ENCODE peak calls at places on chromosome 3, in nine cellular contexts. One of them, this sample, is unnamed.

GRCh38 chr3:48367201-48367600 is 4.8 kb upstream of the FBXW12 start:
- DNase-seq in vagina: no peak
- DNase-seq in GM12891: no peak
- DNase-seq in endothelial cell of umbilical vein: no peak
- DNase-seq in stomach: peak; percentile 31
- DNase-seq in esophagus squamous epithelium: no peak
- DNase-seq in transverse colon: peak; percentile 28
- DNase-seq in tibial nerve: no peak
- DNase-seq in uterus: no peak
- DNase-seq in this sample: no peak

GRCh38 chr3:118196183-118196582 is 838.5 kb downstream of the IGSF11 start:
- DNase-seq in uterus: no peak
- DNase-seq in esophagus squamous epithelium: no peak
- DNase-seq in stomach: no peak
- DNase-seq in endothelial cell of umbilical vein: no peak
- DNase-seq in GM12891: no peak
- DNase-seq in vagina: no peak
- DNase-seq in transverse colon: no peak
- DNase-seq in tibial nerve: no peak
- DNase-seq in this sample: no peak

GRCh38 chr3:134426660-134427181 is 52.5 kb upstream of the AMOTL2 start:
- DNase-seq in endothelial cell of umbilical vein: no peak
- DNase-seq in tibial nerve: no peak
- DNase-seq in transverse colon: no peak
- DNase-seq in stomach: no peak
- DNase-seq in uterus: no peak
- DNase-seq in GM12891: no peak
- DNase-seq in esophagus squamous epithelium: no peak
- DNase-seq in vagina: peak; percentile 74
- DNase-seq in this sample: no peak

GRCh38 chr3:108062051-108062450 is 28.8 kb downstream of the CD47 start:
- DNase-seq in vagina: no peak
- DNase-seq in uterus: no peak
- DNase-seq in tibial nerve: no peak
- DNase-seq in GM12891: no peak
- DNase-seq in esophagus squamous epithelium: no peak
- DNase-seq in stomach: no peak
- DNase-seq in endothelial cell of umbilical vein: no peak
- DNase-seq in transverse colon: no peak
- DNase-seq in this sample: no peak

GRCh38 chr3:185200639-185201038 is 47.8 kb upstream of the C3orf70 start:
- DNase-seq in stomach: no peak
- DNase-seq in transverse colon: no peak
- DNase-seq in vagina: no peak
- DNase-seq in uterus: no peak
- DNase-seq in esophagus squamous epithelium: no peak
- DNase-seq in tibial nerve: no peak
- DNase-seq in endothelial cell of umbilical vein: peak; percentile 58
- DNase-seq in GM12891: no peak
- DNase-seq in this sample: no peak

GRCh38 chr3:51706021-51706485 is 815 bp upstream of the GRM2 start:
- DNase-seq in esophagus squamous epithelium: no peak
- DNase-seq in stomach: no peak
- DNase-seq in GM12891: no peak
- DNase-seq in endothelial cell of umbilical vein: no peak
- DNase-seq in transverse colon: no peak
- DNase-seq in uterus: peak; percentile 11
- DNase-seq in vagina: no peak
- DNase-seq in tibial nerve: no peak
- DNase-seq in this sample: no peak

GRCh38 chr3:107111889-107112288 is 265.4 kb upstream of the CCDC54 start:
- DNase-seq in vagina: no peak
- DNase-seq in endothelial cell of umbilical vein: no peak
- DNase-seq in GM12891: no peak
- DNase-seq in transverse colon: no peak
- DNase-seq in uterus: no peak
- DNase-seq in tibial nerve: no peak
- DNase-seq in stomach: no peak
- DNase-seq in esophagus squamous epithelium: no peak
- DNase-seq in this sample: no peak

GRCh38 chr3:36142746-36143145 is 237.6 kb upstream of the STAC start:
- DNase-seq in vagina: no peak
- DNase-seq in uterus: no peak
- DNase-seq in endothelial cell of umbilical vein: no peak
- DNase-seq in GM12891: no peak
- DNase-seq in tibial nerve: no peak
- DNase-seq in esophagus squamous epithelium: no peak
- DNase-seq in transverse colon: no peak
- DNase-seq in stomach: no peak
- DNase-seq in this sample: no peak

DNA sequence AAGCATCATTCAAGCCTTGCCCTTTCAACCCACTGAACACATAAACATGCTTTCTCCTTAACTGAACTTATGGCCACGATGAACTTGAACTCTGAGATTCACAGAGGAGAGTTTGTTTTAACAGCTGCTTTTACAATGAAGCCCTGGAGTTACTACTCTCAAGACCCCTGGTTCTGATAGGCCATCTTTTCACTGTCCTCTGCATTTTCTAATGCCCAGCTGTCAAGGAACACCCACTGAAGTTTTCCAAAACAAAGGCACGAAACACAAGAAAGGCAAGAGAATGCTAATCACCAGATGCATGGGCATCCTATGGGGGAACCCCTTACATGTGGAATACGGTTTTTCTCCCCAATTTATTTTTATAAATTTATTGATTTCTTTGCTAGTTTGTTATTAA is 100.8 kb downstream of the ADAMTS9 start:
- DNase-seq in tibial nerve: no peak
- DNase-seq in GM12891: no peak
- DNase-seq in stomach: no peak
- DNase-seq in endothelial cell of umbilical vein: no peak
- DNase-seq in vagina: no peak
- DNase-seq in transverse colon: no peak
- DNase-seq in uterus: no peak
- DNase-seq in esophagus squamous epithelium: no peak
- DNase-seq in this sample: no peak
- TF ChIP-seq POLR2A in tibial nerve: no peak
- TF ChIP-seq POLR2A in GM12891: no peak
- TF ChIP-seq POLR2A in stomach: no peak
- TF ChIP-seq POLR2A in endothelial cell of umbilical vein: no peak
- TF ChIP-seq POLR2A in vagina: no peak
- TF ChIP-seq POLR2A in transverse colon: no peak
- TF ChIP-seq POLR2A in uterus: no peak
- TF ChIP-seq POLR2A in esophagus squamous epithelium: no peak
- TF ChIP-seq POLR2A in this sample: no peak

DNA sequence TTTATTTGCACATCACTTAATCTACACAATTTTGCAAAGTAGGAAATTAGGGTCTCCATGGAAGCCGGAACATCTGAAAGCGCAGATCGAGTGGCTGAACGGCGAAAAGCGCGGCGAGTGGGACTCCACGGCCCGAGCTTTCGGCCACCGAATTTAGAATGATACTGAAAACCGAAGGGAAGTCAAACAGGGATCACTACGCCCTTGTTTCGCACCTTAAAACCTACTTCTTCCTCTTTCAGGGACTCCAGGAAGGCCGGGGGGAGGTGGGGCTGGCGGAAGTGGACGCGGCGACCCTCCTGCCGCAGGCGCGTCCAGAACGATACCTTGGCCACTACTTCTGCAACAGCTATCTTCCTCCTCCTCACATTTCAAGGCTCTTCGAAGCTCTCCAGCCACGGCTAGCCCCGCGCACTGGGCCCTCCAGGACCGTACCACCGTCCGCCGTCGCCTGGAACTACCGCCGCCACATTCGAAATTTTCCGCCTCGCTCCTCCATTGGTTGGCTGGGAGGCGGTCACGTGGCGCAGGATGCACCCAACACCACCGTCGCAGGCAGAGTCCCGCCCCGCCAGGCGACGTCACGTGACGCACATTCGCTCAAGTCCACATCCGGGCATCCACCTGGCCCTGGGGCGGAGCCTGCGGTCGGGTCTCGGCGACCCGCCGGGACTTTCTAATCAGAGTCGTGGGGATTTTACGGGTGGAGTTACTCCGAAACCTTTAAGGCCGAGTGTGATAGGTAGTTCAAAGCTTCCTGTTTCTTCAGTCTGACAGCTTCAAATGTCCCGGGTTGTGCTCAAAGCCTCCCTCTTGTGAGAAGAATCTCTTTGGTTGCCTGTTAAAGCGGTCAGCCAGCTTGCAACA is at the start of gene SGO1:
- DNase-seq in stomach: peak; percentile 100
- DNase-seq in GM12891: peak; percentile 74
- DNase-seq in uterus: peak; percentile 99
- DNase-seq in endothelial cell of umbilical vein: peak; percentile 98
- DNase-seq in vagina: peak; percentile 99
- DNase-seq in transverse colon: peak; percentile 100
- DNase-seq in esophagus squamous epithelium: peak; percentile 98
- DNase-seq in tibial nerve: peak; percentile 99
- DNase-seq in this sample: peak; percentile 100
- TF ChIP-seq POLR2A in stomach: no peak
- TF ChIP-seq POLR2A in GM12891: peak; percentile 93
- TF ChIP-seq POLR2A in uterus: peak; percentile 80
- TF ChIP-seq POLR2A in endothelial cell of umbilical vein: peak; percentile 91
- TF ChIP-seq POLR2A in vagina: peak; percentile 69
- TF ChIP-seq POLR2A in transverse colon: peak; percentile 88
- TF ChIP-seq POLR2A in esophagus squamous epithelium: peak; percentile 61
- TF ChIP-seq POLR2A in tibial nerve: peak; percentile 93
- TF ChIP-seq POLR2A in this sample: peak; percentile 86

DNA sequence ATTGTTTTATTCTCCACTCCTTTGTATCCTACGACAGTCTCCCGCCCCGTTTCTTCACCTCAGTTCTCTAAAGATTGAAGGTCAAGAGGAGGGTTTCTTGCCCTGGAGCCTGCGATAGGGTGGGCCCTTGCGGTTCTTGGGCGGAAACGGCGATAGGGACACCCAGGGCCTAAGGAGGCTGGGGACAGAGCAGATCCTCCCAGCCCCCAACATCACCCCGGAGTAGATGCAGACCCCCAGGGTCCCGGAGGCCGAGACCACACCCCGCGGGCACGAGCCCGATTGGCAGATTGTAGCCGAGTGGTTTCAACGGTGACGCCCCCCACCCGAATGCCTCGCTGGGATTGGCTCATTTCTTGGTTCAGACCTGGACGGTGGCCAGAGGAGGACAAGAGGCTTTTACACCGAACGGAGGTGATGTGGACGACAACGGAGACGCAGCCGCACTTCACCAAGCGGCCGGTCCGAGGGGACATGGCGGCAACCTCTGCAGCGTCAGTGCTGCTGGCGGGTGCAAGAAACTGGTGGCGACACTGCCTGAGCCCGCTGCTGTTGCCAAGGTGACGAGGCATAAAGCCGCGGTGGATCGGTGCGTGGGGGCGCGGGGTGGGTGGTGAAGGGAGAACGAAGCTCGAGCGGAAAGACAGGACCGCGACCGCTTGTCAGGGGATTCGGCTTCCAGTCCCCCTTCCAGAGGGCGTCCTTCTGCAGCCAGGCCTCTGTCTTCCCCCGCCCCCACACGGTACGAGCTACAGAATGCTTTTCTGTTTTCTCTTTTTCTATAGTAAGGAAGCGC is 19.0 kb upstream of the MCF2L2 start:
- DNase-seq in endothelial cell of umbilical vein: peak; percentile 91
- DNase-seq in vagina: no peak
- DNase-seq in tibial nerve: peak; percentile 64
- DNase-seq in GM12891: peak; percentile 50
- DNase-seq in transverse colon: peak; percentile 87
- DNase-seq in uterus: peak; percentile 66
- DNase-seq in esophagus squamous epithelium: peak; percentile 29
- DNase-seq in stomach: peak; percentile 82
- DNase-seq in this sample: peak; percentile 90
- TF ChIP-seq POLR2A in endothelial cell of umbilical vein: peak; percentile 87
- TF ChIP-seq POLR2A in vagina: no peak
- TF ChIP-seq POLR2A in tibial nerve: peak; percentile 45
- TF ChIP-seq POLR2A in GM12891: peak; percentile 83
- TF ChIP-seq POLR2A in transverse colon: peak; percentile 54
- TF ChIP-seq POLR2A in uterus: peak; percentile 37
- TF ChIP-seq POLR2A in esophagus squamous epithelium: no peak
- TF ChIP-seq POLR2A in stomach: no peak
- TF ChIP-seq POLR2A in this sample: no peak

GRCh38 chr3:190055773-190056172 is 64.9 kb downstream of the P3H2 start:
- DNase-seq in GM12891: no peak
- DNase-seq in transverse colon: no peak
- DNase-seq in tibial nerve: no peak
- DNase-seq in endothelial cell of umbilical vein: no peak
- DNase-seq in vagina: no peak
- DNase-seq in stomach: no peak
- DNase-seq in uterus: no peak
- DNase-seq in esophagus squamous epithelium: no peak
- DNase-seq in this sample: no peak

GRCh38 chr3:190056795-190057194 is 63.9 kb downstream of the P3H2 start:
- DNase-seq in esophagus squamous epithelium: no peak
- DNase-seq in vagina: no peak
- DNase-seq in uterus: no peak
- DNase-seq in tibial nerve: no peak
- DNase-seq in stomach: no peak
- DNase-seq in GM12891: no peak
- DNase-seq in endothelial cell of umbilical vein: no peak
- DNase-seq in transverse colon: no peak
- DNase-seq in this sample: no peak

GRCh38 chr3:190060401-190060800 is 60.3 kb downstream of the P3H2 start:
- DNase-seq in uterus: no peak
- DNase-seq in vagina: no peak
- DNase-seq in esophagus squamous epithelium: no peak
- DNase-seq in GM12891: no peak
- DNase-seq in endothelial cell of umbilical vein: no peak
- DNase-seq in transverse colon: no peak
- DNase-seq in stomach: no peak
- DNase-seq in tibial nerve: no peak
- DNase-seq in this sample: no peak

GRCh38 chr3:190059242-190059590 is 61.5 kb downstream of the P3H2 start:
- DNase-seq in GM12891: no peak
- DNase-seq in stomach: no peak
- DNase-seq in esophagus squamous epithelium: no peak
- DNase-seq in endothelial cell of umbilical vein: no peak
- DNase-seq in tibial nerve: no peak
- DNase-seq in vagina: no peak
- DNase-seq in uterus: no peak
- DNase-seq in transverse colon: no peak
- DNase-seq in this sample: no peak

DNA sequence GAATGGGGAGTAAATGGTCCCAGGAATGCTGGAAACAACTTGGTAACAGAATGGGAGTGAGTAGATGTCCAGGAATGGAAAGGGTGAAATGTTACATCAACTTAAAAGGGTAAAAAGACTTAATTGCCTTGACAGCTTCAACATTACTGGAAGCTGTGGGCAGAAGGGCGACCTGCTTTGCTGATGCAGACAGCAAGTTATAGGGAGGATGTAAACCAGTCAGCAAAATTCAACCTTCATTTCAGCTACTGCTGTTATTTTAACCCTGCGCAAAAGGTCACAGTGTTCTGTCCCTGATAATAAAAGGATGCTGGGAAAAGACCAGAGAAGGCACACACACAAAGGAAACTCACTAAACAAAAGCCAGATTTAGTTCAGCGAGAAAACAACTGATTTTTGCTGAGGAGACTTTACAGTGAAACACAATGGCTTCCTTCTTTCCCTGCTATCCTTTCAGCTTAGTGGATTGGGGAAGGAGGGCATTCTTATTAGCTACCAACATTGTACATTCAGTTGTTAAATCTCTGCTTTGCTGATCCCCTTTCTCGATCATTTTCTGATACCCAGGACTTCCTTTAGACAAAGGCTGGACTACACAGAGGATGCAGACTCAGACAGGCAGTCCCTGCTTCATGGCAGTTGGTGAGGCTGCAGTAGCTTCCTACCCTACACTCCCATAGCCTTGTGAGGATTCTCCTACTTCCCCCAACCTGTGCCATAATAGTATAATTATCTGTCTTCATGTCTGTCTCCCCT is 62.0 kb downstream of the P3H2 start:
- DNase-seq in vagina: no peak
- DNase-seq in uterus: no peak
- DNase-seq in tibial nerve: no peak
- DNase-seq in stomach: no peak
- DNase-seq in esophagus squamous epithelium: no peak
- DNase-seq in GM12891: no peak
- DNase-seq in endothelial cell of umbilical vein: peak; percentile 81
- DNase-seq in transverse colon: no peak
- DNase-seq in this sample: no peak
- TF ChIP-seq POLR2A in vagina: no peak
- TF ChIP-seq POLR2A in uterus: no peak
- TF ChIP-seq POLR2A in tibial nerve: no peak
- TF ChIP-seq POLR2A in stomach: no peak
- TF ChIP-seq POLR2A in esophagus squamous epithelium: no peak
- TF ChIP-seq POLR2A in GM12891: no peak
- TF ChIP-seq POLR2A in endothelial cell of umbilical vein: no peak
- TF ChIP-seq POLR2A in transverse colon: no peak
- TF ChIP-seq POLR2A in this sample: no peak